ENCODE peak calls at places on chromosomes 13 and 19, in five cellular contexts. Q, C, R, A and G are unnamed samples.

GRCh38 chr13:41615520-41615838 is 158.1 kb downstream of the RGCC start:
- DNase-seq in Q (no peak), C (no peak), R (no peak), A (no peak), G (no peak)

GRCh38 chr13:29892149-29892548 is 41.7 kb upstream of the UBL3 start:
- DNase-seq in Q (no peak), C (no peak), R (no peak), A (no peak), G (no peak)

GRCh38 chr13:43880451-43880850 is 747 bp downstream of the LACC1 start:
- DNase-seq in Q (no peak), C (no peak), R (no peak), A (no peak), G (no peak)

GRCh38 chr19:37654118-37654517 is 1.1 kb downstream of the ZFP30 start:
- DNase-seq in Q (no peak), C (no peak), R (no peak), A (no peak), G (no peak)

GRCh38 chr13:29573190-29573589 is 22.3 kb downstream of the SLC7A1 start:
- DNase-seq in Q (no peak), C (no peak), R (no peak), A (no peak), G (no peak)

GRCh38 chr19:2793126-2793525 is 7.8 kb downstream of the THOP1 start:
- DNase-seq in Q (no peak), C (no peak), R (no peak), A (no peak), G (no peak)

GRCh38 chr19:19545128-19545591 is 7.1 kb downstream of the CILP2 start:
- DNase-seq in Q (no peak), C (no peak), R (no peak), A (no peak), G (peak; percentile 92)

GRCh38 chr13:44918323-44919102 is 70.8 kb downstream of the NUFIP1 start:
- DNase-seq in Q (peak; percentile 81), C (peak; percentile 84), R (peak; percentile 88), A (peak; percentile 95), G (peak; percentile 98)

GRCh38 chr19:39325778-39326680 is 5.4 kb upstream of the LRFN1 start:
- DNase-seq in Q (no peak), C (no peak), R (no peak), A (no peak), G (no peak)

GRCh38 chr13:95392597-95392996 is 91.3 kb upstream of the ABCC4 start:
- DNase-seq in Q (no peak), C (no peak), R (no peak), A (no peak), G (no peak)

GRCh38 chr13:66657165-66657895 is 572.8 kb downstream of the PCDH9 start:
- DNase-seq in Q (no peak), C (no peak), R (no peak), A (no peak), G (no peak)

GRCh38 chr19:1616396-1616795 is 11.1 kb upstream of the UQCR11 start:
- DNase-seq in Q (no peak), C (no peak), R (no peak), A (no peak), G (no peak)

GRCh38 chr19:42253245-42254082 is 1.5 kb downstream of the ERF start:
- DNase-seq in Q (peak; percentile 69), C (peak; percentile 69), R (peak; percentile 74), A (peak; percentile 88), G (no peak)

GRCh38 chr13:85108356-85108755 is 690.9 kb downstream of the SLITRK6 start:
- DNase-seq in Q (no peak), C (no peak), R (no peak), A (no peak), G (peak; percentile 52)

GRCh38 chr19:13058951-13059660 is 43.6 kb downstream of the LYL1 start:
- DNase-seq in Q (no peak), C (no peak), R (no peak), A (no peak), G (no peak)

GRCh38 chr13:106851251-106851650 is 283.3 kb upstream of the ARGLU1 start:
- DNase-seq in Q (no peak), C (no peak), R (no peak), A (no peak), G (no peak)

GRCh38 chr13:69199664-69200063 is 908.0 kb upstream of the ATXN8OS start:
- DNase-seq in Q (no peak), C (no peak), R (no peak), A (no peak), G (no peak)

GRCh38 chr19:38375748-38376147 is 1.4 kb downstream of the PSMD8 start:
- DNase-seq in Q (no peak), C (no peak), R (no peak), A (no peak), G (no peak)

GRCh38 chr13:66469745-66470144 is 760.4 kb downstream of the PCDH9 start:
- DNase-seq in Q (no peak), C (no peak), R (no peak), A (no peak), G (no peak)

GRCh38 chr13:40652588-40652940 is 13.9 kb downstream of the FOXO1 start:
- DNase-seq in Q (no peak), C (no peak), R (no peak), A (no peak), G (no peak)

DNA sequence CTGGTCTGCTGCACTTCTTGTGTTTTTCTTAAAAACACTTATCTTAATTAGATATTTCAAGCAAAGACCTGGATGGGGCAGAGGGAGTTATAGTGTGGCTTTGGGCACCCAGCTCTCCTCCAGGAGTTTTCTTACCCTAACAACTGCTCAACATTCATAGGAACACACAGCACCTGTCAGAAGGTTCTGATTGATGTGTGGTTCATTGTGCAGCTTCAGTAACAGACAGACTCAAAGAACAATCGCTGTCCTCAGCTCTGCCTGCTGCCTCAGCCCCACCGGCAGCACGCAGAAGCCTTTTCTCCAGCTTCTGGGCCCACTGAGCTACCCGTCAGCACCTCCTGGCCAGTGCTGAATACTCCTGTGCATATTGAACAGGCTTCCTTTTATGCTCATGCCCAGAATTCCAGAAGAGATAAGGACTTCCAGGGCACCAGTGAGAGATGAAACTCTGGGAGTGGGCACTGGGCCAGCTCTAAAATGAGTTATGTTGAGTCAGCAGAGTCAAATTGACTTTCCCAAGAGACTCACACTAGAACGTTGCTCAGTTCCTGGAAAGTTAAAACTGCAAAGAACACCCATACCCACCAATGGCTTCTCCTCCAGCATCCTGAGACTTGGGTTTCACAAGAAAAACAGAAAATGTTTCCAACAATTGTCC is 119.3 kb downstream of the COL4A1 start:
- DNase-seq in Q (no peak), C (no peak), R (no peak), A (no peak), G (no peak)
- TF ChIP-seq CTCF in Q (no peak), C (no peak), R (no peak), A (no peak), G (no peak)

GRCh38 chr19:15702590-15702930 is 25.3 kb upstream of the OR10H2 start:
- DNase-seq in Q (no peak), C (peak; percentile 34), R (peak; percentile 57), A (peak; percentile 90), G (no peak)
- TF ChIP-seq CTCF in Q (no peak), C (peak; percentile 60), R (no peak), A (no peak), G (no peak)

GRCh38 chr19:5338661-5339469 is 1.7 kb downstream of the PTPRS start:
- DNase-seq in Q (no peak), C (no peak), R (no peak), A (no peak), G (no peak)
- TF ChIP-seq CTCF in Q (no peak), C (no peak), R (no peak), A (no peak), G (no peak)

GRCh38 chr19:17692566-17692965 is 4.4 kb upstream of the UNC13A start:
- DNase-seq in Q (no peak), C (no peak), R (no peak), A (no peak), G (no peak)

GRCh38 chr19:17695198-17695597 is 7.0 kb upstream of the UNC13A start:
- DNase-seq in Q (no peak), C (no peak), R (no peak), A (no peak), G (no peak)
- TF ChIP-seq CTCF in Q (no peak), C (no peak), R (no peak), A (no peak), G (no peak)